ENCODE peak calls at places on chromosome 1, in five cellular contexts. F is astrocyte of the cerebellum, S is psoas muscle, T is right cardiac atrium, J is colonic mucosa. A is an unnamed sample.

GRCh38 chr1:231931846-231932454 is 305.4 kb downstream of the DISC1 start:
- DNase-seq in J (peak; percentile 46), S (no peak), T (no peak), F (no peak), A (no peak)

GRCh38 chr1:67612690-67613322 is 72.2 kb upstream of the GADD45A start:
- DNase-seq in F (no peak), T (peak; percentile 79), S (no peak), J (no peak), A (no peak)

GRCh38 chr1:199857103-199857502 is 170.4 kb upstream of the NR5A2 start:
- DNase-seq in T (no peak), S (no peak), J (no peak), F (no peak), A (no peak)

GRCh38 chr1:155128755-155129473 is 1.2 kb downstream of the EFNA1 start:
- DNase-seq in F (no peak), S (peak; percentile 59), T (peak; percentile 73), J (peak; percentile 89), A (no peak)

GRCh38 chr1:226632169-226632884 is 83.8 kb downstream of the STUM start:
- DNase-seq in S (peak; percentile 63), J (no peak), F (no peak), T (peak; percentile 35), A (no peak)

GRCh38 chr1:86151427-86151826 is 5.1 kb downstream of the COL24A1 start:
- DNase-seq in F (no peak), S (no peak), J (no peak), T (no peak), A (peak; percentile 56)

GRCh38 chr1:55369474-55369873 is 154.3 kb upstream of the USP24 start:
- DNase-seq in J (no peak), S (no peak), T (no peak), F (no peak), A (no peak)

GRCh38 chr1:10561955-10562354 is 87.2 kb downstream of the PEX14 start:
- DNase-seq in S (no peak), F (no peak), T (no peak), J (no peak), A (no peak)

GRCh38 chr1:71135571-71135970 is 54.7 kb upstream of the ZRANB2 start:
- DNase-seq in F (no peak), J (no peak), T (no peak), S (no peak), A (peak; percentile 5)

GRCh38 chr1:207393610-207394009 is 60.5 kb upstream of the CR2 start:
- DNase-seq in T (no peak), J (no peak), F (peak; percentile 45), S (no peak), A (peak; percentile 86)

GRCh38 chr1:244029137-244029536 is 21.9 kb upstream of the ZBTB18 start:
- DNase-seq in S (no peak), J (no peak), F (no peak), T (no peak), A (no peak)

GRCh38 chr1:9315411-9316079 is 22.9 kb downstream of the SPSB1 start:
- DNase-seq in T (peak; percentile 51), F (peak; percentile 74), J (no peak), S (no peak), A (peak; percentile 54)

GRCh38 chr1:183685112-183685713 is 32.1 kb upstream of the APOBEC4 start:
- DNase-seq in J (no peak), T (no peak), S (no peak), F (peak; percentile 20), A (no peak)

DNA sequence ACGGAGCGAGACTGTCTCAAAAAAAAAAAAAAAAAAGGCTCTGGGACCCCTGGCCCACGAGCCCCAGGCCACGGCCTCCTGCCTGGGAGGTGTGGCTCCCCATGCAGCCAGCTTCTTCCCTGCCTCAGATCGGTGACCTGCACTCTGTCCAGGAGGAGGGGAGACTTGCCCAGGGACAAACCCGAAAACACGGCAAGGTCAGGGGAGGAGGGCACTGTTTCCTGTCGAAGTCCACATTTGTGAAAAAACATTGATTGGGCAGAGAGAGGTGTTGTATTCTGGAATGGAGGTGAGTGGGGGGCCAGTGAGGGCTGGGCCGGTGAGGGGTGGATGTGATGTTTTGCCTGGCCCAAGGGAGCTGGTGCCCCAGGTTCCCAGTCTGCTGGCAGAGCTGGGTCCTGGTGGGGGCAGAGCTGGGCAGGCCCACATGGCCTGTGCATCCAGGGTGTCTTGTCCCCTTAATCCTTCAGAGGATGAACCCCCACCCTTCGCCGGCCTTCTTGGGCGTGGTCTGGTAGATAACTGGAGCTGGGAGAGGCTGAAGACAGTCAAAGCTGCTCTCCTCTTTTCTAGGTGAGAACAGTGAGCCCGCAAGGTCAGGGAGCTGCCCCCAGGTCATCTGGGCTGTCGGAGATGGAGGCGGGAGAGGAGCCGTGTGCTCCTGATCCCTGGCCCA is 12.4 kb upstream of the FAAP20 start:
- DNase-seq in S (peak; percentile 53), J (peak; percentile 35), T (peak; percentile 76), F (no peak), A (no peak)
- H3K4me3 ChIP-seq in S (no peak overlapping the region), J (no peak overlapping the region), T (no peak overlapping the region), F (no peak overlapping the region), A (no peak overlapping the region)

GRCh38 chr1:77524038-77524437 is 158.4 kb downstream of the ZZZ3 start:
- DNase-seq in J (no peak), F (no peak), S (no peak), T (no peak), A (no peak)
- H3K4me3 ChIP-seq in J (no peak overlapping the region), F (no peak overlapping the region), S (no peak overlapping the region), T (no peak overlapping the region), A (no peak overlapping the region)

GRCh38 chr1:31787261-31787660 is 23.1 kb upstream of the ADGRB2 start:
- DNase-seq in S (peak; percentile 38), T (no peak), F (no peak), J (no peak), A (no peak)

GRCh38 chr1:31786366-31787060 is 22.4 kb upstream of the ADGRB2 start:
- DNase-seq in T (no peak), S (peak; percentile 42), F (no peak), J (no peak), A (no peak)

GRCh38 chr1:31788825-31789256 is 24.7 kb upstream of the ADGRB2 start:
- DNase-seq in S (no peak), T (no peak), J (no peak), F (peak; percentile 49), A (peak; percentile 47)

GRCh38 chr1:31788138-31788824 is 24.1 kb upstream of the ADGRB2 start:
- DNase-seq in F (peak; percentile 67), T (peak; percentile 98), S (peak; percentile 96), J (peak; percentile 98), A (peak; percentile 63)

DNA sequence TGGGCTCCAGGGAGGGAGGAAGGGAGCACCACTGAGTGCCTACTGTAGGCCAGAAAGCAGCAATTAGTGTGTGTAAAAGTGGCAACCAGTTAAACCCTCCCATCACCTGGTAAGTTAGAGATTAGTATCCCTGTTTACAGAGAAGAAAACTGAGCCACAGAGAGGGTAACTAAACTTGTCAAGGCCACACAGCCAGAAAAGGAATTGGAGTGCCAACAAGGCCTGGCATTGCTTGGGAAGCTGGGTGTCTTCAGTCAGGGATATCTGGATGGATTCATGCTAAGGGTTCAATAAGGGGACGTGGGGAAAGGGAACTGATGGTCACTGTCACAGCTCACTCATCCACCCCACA is 23.6 kb upstream of the ADGRB2 start:
- DNase-seq in S (no peak), F (no peak), T (no peak), J (no peak), A (no peak)
- H3K4me3 ChIP-seq in S (peak overlapping the region; percentile 78), F (peak overlapping the region; percentile 61), T (no peak overlapping the region), J (no peak overlapping the region), A (peak overlapping the region; percentile 69)

GRCh38 chr1:167819849-167820683 is 93.9 kb downstream of the ADCY10 start:
- DNase-seq in S (peak; percentile 94), T (peak; percentile 92), J (peak; percentile 75), F (peak; percentile 85), A (peak; percentile 74)
- H3K4me3 ChIP-seq in S (peak overlapping the region; percentile 40), T (peak overlapping the region; percentile 35), J (peak overlapping the region; percentile 26), F (peak overlapping the region; percentile 2), A (peak overlapping the region; percentile 33)

GRCh38 chr1:94736549-94736948 is 83.6 kb upstream of the SLC44A3 start:
- DNase-seq in F (no peak), T (no peak), S (no peak), J (no peak), A (no peak)

GRCh38 chr1:94737124-94737998 is 82.8 kb upstream of the SLC44A3 start:
- DNase-seq in S (no peak), J (no peak), F (no peak), T (no peak), A (peak; percentile 48)

GRCh38 chr1:94736073-94736472 is 84.1 kb upstream of the SLC44A3 start:
- DNase-seq in T (no peak), S (no peak), J (no peak), F (no peak), A (no peak)

GRCh38 chr1:94738371-94738770 is 81.8 kb upstream of the SLC44A3 start:
- DNase-seq in T (no peak), S (no peak), J (no peak), F (no peak), A (no peak)

GRCh38 chr1:94734963-94735899 is 84.9 kb upstream of the SLC44A3 start:
- DNase-seq in F (peak; percentile 27), J (peak; percentile 61), T (peak; percentile 76), S (no peak), A (peak; percentile 76)
- H3K4me3 ChIP-seq in F (no peak overlapping the region), J (no peak overlapping the region), T (no peak overlapping the region), S (no peak overlapping the region), A (no peak overlapping the region)

GRCh38 chr1:201396859-201397464 is 2.2 kb downstream of the LAD1 start:
- DNase-seq in S (no peak), T (no peak), F (no peak), J (peak; percentile 87), A (peak; percentile 54)

GRCh38 chr1:201400257-201401230 is 1.4 kb upstream of the LAD1 start:
- DNase-seq in F (no peak), S (no peak), J (no peak), T (no peak), A (no peak)

GRCh38 chr1:201399352-201400126 is 415 bp upstream of the LAD1 start:
- DNase-seq in J (peak; percentile 78), F (no peak), T (no peak), S (no peak), A (no peak)

GRCh38 chr1:201397675-201398074 is 1.4 kb downstream of the LAD1 start:
- DNase-seq in T (no peak), J (peak; percentile 87), S (no peak), F (no peak), A (no peak)

GRCh38 chr1:201399018-201399351 is at the start of gene LAD1:
- DNase-seq in T (no peak), S (no peak), F (no peak), J (no peak), A (no peak)
- H3K4me3 ChIP-seq in T (peak within 1 kb of the TSS; percentile 1), S (no peak within 1 kb of the TSS), F (no peak within 1 kb of the TSS), J (peak within 1 kb of the TSS; percentile 60), A (no peak within 1 kb of the TSS)

DNA sequence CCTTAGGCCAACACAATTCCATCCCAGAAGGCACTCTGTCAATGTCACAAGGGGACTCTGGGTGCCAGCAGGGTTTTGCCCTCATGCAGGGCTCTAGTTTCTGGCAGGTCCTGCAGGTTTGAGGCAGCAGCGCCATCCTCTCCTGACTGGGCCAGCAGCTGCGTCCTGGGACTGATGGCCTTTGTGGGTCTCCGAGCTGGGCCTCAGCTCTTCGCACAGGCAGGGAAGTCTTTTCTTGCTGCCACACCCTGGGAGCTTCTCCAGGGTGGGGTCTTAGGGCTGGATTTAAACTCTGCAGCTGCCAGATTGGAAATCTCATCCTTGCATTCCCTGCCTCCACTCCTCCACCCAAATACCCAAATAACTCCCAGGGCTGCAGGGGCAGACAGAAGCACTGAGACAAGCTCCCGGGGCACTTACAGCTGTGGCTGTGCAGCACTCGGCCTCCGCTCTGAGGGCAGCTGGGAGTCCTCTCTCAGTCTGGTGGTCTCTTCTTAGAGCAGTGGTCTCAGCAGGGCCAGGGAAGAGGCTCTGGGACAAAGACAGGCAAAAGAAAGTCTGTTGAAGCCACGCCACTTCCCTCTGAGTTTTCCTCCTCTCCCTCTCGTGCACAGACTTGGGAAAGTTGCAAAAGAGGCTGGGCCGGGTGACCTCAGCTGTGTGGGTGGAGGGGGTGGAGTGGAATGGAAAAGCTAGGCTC is at the start of gene RAB7B:
- DNase-seq in S (peak; percentile 65), T (peak; percentile 86), F (no peak), J (peak; percentile 61), A (peak; percentile 43)
- H3K4me3 ChIP-seq in S (peak within 1 kb of the TSS; percentile 49), T (peak within 1 kb of the TSS; percentile 44), F (peak within 1 kb of the TSS; percentile 21), J (peak within 1 kb of the TSS; percentile 12), A (peak within 1 kb of the TSS; percentile 45)